ENCODE peak calls at places on chromosomes 13 and 19, in seven cellular contexts. One of them, this sample, is unnamed.

GRCh38 chr13:28488376-28489005 is 6.4 kb downstream of the FLT1 start:
- DNase-seq in K562: no peak
- DNase-seq in GM23338: no peak
- DNase-seq in transverse colon: no peak
- DNase-seq in Panc1: no peak
- DNase-seq in suprapubic skin: no peak
- DNase-seq in sigmoid colon: no peak
- DNase-seq in this sample: no peak

GRCh38 chr13:79451500-79451962 is 29.4 kb upstream of the NDFIP2 start:
- DNase-seq in GM23338: peak
- DNase-seq in Panc1: no peak
- DNase-seq in sigmoid colon: no peak
- DNase-seq in K562: peak
- DNase-seq in suprapubic skin: no peak
- DNase-seq in transverse colon: peak
- DNase-seq in this sample: no peak

GRCh38 chr13:29474991-29475390 is 120.5 kb downstream of the SLC7A1 start:
- DNase-seq in Panc1: no peak
- DNase-seq in suprapubic skin: no peak
- DNase-seq in sigmoid colon: no peak
- DNase-seq in GM23338: no peak
- DNase-seq in K562: no peak
- DNase-seq in transverse colon: no peak
- DNase-seq in this sample: no peak

GRCh38 chr13:33228645-33229445 is 56.7 kb downstream of the STARD13 start:
- DNase-seq in GM23338: peak
- DNase-seq in K562: peak
- DNase-seq in transverse colon: no peak
- DNase-seq in sigmoid colon: no peak
- DNase-seq in Panc1: no peak
- DNase-seq in suprapubic skin: no peak
- DNase-seq in this sample: no peak

GRCh38 chr19:55113570-55114039 is 3.8 kb downstream of the PPP1R12C start:
- DNase-seq in Panc1: no peak
- DNase-seq in sigmoid colon: peak
- DNase-seq in GM23338: peak
- DNase-seq in suprapubic skin: peak
- DNase-seq in K562: peak
- DNase-seq in transverse colon: peak
- DNase-seq in this sample: peak

GRCh38 chr19:58024661-58025060 is 9.2 kb upstream of the ZSCAN1 start:
- DNase-seq in transverse colon: no peak
- DNase-seq in Panc1: no peak
- DNase-seq in suprapubic skin: no peak
- DNase-seq in sigmoid colon: no peak
- DNase-seq in K562: no peak
- DNase-seq in GM23338: no peak
- DNase-seq in this sample: no peak

GRCh38 chr13:112708560-112709240 is 18.9 kb downstream of the ATP11A start:
- DNase-seq in transverse colon: no peak
- DNase-seq in suprapubic skin: no peak
- DNase-seq in Panc1: no peak
- DNase-seq in sigmoid colon: peak
- DNase-seq in K562: peak
- DNase-seq in GM23338: no peak
- DNase-seq in this sample: no peak

GRCh38 chr19:39951686-39952085 is 17.3 kb upstream of the FCGBP start:
- DNase-seq in sigmoid colon: peak
- DNase-seq in GM23338: no peak
- DNase-seq in suprapubic skin: no peak
- DNase-seq in transverse colon: no peak
- DNase-seq in Panc1: no peak
- DNase-seq in K562: no peak
- DNase-seq in this sample: peak

GRCh38 chr13:32224916-32225315 is 90.2 kb downstream of the ZAR1L start:
- DNase-seq in Panc1: no peak
- DNase-seq in transverse colon: no peak
- DNase-seq in GM23338: no peak
- DNase-seq in suprapubic skin: no peak
- DNase-seq in sigmoid colon: no peak
- DNase-seq in K562: no peak
- DNase-seq in this sample: no peak

GRCh38 chr13:33125821-33126570 is 109.8 kb downstream of the KL start:
- DNase-seq in transverse colon: no peak
- DNase-seq in suprapubic skin: peak
- DNase-seq in Panc1: peak
- DNase-seq in GM23338: peak
- DNase-seq in sigmoid colon: peak
- DNase-seq in K562: peak
- DNase-seq in this sample: no peak

GRCh38 chr19:14434543-14435319 is 1.6 kb downstream of the PKN1 start:
- DNase-seq in sigmoid colon: peak
- DNase-seq in transverse colon: peak
- DNase-seq in suprapubic skin: no peak
- DNase-seq in K562: peak
- DNase-seq in Panc1: no peak
- DNase-seq in GM23338: no peak
- DNase-seq in this sample: peak

GRCh38 chr13:28705734-28706133 is 13.0 kb downstream of the SLC46A3 start:
- DNase-seq in Panc1: no peak
- DNase-seq in GM23338: no peak
- DNase-seq in K562: no peak
- DNase-seq in suprapubic skin: no peak
- DNase-seq in sigmoid colon: no peak
- DNase-seq in transverse colon: no peak
- DNase-seq in this sample: no peak

GRCh38 chr13:77717508-77717907 is 20.0 kb downstream of the SLAIN1 start:
- DNase-seq in GM23338: peak
- DNase-seq in K562: no peak
- DNase-seq in suprapubic skin: no peak
- DNase-seq in Panc1: no peak
- DNase-seq in sigmoid colon: no peak
- DNase-seq in transverse colon: no peak
- DNase-seq in this sample: no peak

GRCh38 chr13:98517576-98518310 is 59.2 kb downstream of the STK24 start:
- DNase-seq in suprapubic skin: no peak
- DNase-seq in transverse colon: no peak
- DNase-seq in K562: no peak
- DNase-seq in Panc1: no peak
- DNase-seq in sigmoid colon: no peak
- DNase-seq in GM23338: no peak
- DNase-seq in this sample: no peak

GRCh38 chr19:6458695-6459355 is 767 bp downstream of the SLC25A23 start:
- DNase-seq in GM23338: no peak
- DNase-seq in K562: peak
- DNase-seq in transverse colon: peak
- DNase-seq in Panc1: no peak
- DNase-seq in suprapubic skin: no peak
- DNase-seq in sigmoid colon: no peak
- DNase-seq in this sample: peak

GRCh38 chr19:57241181-57241580 is 749 bp downstream of the ZNF805 start:
- DNase-seq in transverse colon: no peak
- DNase-seq in K562: peak
- DNase-seq in GM23338: peak
- DNase-seq in sigmoid colon: no peak
- DNase-seq in suprapubic skin: no peak
- DNase-seq in Panc1: no peak
- DNase-seq in this sample: no peak

GRCh38 chr13:27923794-27924528 is 4.2 kb downstream of the PDX1 start:
- DNase-seq in sigmoid colon: no peak
- DNase-seq in transverse colon: no peak
- DNase-seq in Panc1: no peak
- DNase-seq in K562: no peak
- DNase-seq in GM23338: peak
- DNase-seq in suprapubic skin: no peak
- DNase-seq in this sample: no peak

GRCh38 chr19:2852598-2852997 is 11.3 kb downstream of the ZNF555 start:
- DNase-seq in transverse colon: no peak
- DNase-seq in K562: no peak
- DNase-seq in suprapubic skin: no peak
- DNase-seq in Panc1: no peak
- DNase-seq in sigmoid colon: no peak
- DNase-seq in GM23338: peak
- DNase-seq in this sample: no peak

GRCh38 chr13:45575146-45575829 is 40.3 kb downstream of the ERICH6B start:
- DNase-seq in transverse colon: no peak
- DNase-seq in GM23338: no peak
- DNase-seq in Panc1: no peak
- DNase-seq in sigmoid colon: no peak
- DNase-seq in suprapubic skin: no peak
- DNase-seq in K562: no peak
- DNase-seq in this sample: no peak

DNA sequence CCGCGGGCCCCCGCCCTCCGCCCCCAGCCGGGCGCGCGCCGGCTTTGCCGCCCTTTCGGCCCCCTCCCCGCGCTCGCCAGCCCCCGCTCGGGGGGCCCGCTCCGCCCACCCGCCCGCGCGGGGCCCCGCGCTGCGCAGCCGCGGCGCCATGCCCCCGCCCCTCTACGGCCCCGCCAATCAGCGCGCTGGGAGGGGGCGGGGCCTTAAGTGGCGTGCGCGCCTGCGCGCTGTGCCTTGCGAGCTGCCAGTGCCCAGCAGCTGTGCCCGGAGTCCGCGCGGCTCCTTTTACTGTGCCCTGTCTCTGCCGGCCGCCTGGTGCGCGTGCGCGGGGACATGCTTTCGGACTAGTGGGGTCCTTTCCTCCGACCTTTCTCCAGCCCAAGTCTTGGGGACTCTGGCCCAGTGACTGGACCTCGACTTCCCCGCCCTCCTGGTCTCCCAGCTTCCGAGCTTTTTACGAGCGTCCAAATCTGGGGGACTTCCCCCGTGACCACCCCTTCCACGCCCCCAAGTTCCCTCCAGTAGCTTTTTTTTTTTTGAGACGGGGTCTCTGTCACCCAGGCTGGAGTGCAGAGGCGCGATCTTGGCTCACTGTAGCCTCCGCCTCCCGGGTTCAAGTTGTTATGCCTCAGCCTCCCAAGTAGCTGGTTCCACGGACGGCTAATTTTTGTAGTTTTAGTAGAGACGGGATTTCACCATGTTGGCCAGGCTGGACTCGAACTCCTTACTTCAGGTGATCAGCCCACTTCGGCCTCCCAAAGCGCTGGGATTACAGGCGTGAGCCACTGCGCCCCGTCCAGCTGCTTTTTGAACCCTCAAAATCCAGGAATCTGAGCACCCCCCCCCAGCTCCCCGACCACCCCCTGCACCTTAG is at the start of gene MBD3:
- DNase-seq in Panc1: no peak
- DNase-seq in K562: peak
- DNase-seq in transverse colon: peak
- DNase-seq in GM23338: peak
- DNase-seq in suprapubic skin: peak
- DNase-seq in sigmoid colon: peak
- DNase-seq in this sample: peak
- TF ChIP-seq POLR2AphosphoS5 in Panc1: peak
- TF ChIP-seq POLR2AphosphoS5 in K562: no peak
- TF ChIP-seq POLR2AphosphoS5 in transverse colon: peak
- TF ChIP-seq POLR2AphosphoS5 in GM23338: peak
- TF ChIP-seq POLR2AphosphoS5 in suprapubic skin: no peak
- TF ChIP-seq POLR2AphosphoS5 in sigmoid colon: peak
- TF ChIP-seq POLR2AphosphoS5 in this sample: peak

DNA sequence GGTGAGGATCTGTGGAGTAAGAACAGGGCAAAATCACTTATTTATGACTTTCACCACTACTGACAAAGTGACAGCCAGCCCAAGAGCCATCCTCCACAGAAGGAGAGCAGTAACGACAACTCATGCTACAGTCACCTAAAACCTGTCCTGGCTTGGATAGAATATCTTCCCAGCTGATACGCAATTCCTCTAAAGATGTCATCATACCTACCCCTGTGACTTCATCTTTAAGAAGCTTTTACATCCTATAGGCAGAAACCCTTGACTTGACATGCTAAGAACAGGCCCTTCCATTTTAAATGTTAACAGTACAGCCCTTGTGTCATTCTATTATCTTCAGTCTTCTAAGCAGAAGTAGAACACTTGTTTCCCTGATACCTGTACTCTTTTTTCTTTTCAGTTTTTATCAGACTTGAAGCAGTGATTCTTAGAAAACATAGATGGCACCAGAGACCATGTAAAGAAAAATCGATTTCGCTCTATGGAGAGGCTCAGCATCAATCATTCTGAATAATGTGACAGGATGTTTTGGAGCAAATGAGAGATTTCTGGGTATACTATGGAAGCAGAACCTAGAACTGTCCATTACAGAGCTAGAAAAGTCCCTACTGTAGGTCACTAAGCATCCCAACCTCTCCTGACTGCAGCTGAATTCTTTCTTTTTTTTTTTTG is 20.1 kb downstream of the STOML3 start:
- DNase-seq in suprapubic skin: no peak
- DNase-seq in transverse colon: no peak
- DNase-seq in sigmoid colon: no peak
- DNase-seq in GM23338: peak
- DNase-seq in K562: no peak
- DNase-seq in Panc1: no peak
- DNase-seq in this sample: no peak
- TF ChIP-seq CTCF in suprapubic skin: no peak
- TF ChIP-seq CTCF in transverse colon: no peak
- TF ChIP-seq CTCF in sigmoid colon: no peak
- TF ChIP-seq CTCF in GM23338: peak
- TF ChIP-seq CTCF in K562: no peak
- TF ChIP-seq CTCF in Panc1: peak
- TF ChIP-seq CTCF in this sample: no peak

GRCh38 chr19:17881701-17882100 is 10.0 kb downstream of the SLC5A5 start:
- DNase-seq in K562: no peak
- DNase-seq in transverse colon: no peak
- DNase-seq in sigmoid colon: no peak
- DNase-seq in suprapubic skin: no peak
- DNase-seq in GM23338: no peak
- DNase-seq in Panc1: no peak
- DNase-seq in this sample: no peak
- TF ChIP-seq POLR2AphosphoS5 in K562: no peak
- TF ChIP-seq POLR2AphosphoS5 in transverse colon: no peak
- TF ChIP-seq POLR2AphosphoS5 in sigmoid colon: no peak
- TF ChIP-seq POLR2AphosphoS5 in suprapubic skin: no peak
- TF ChIP-seq POLR2AphosphoS5 in GM23338: no peak
- TF ChIP-seq POLR2AphosphoS5 in Panc1: no peak
- TF ChIP-seq POLR2AphosphoS5 in this sample: no peak

DNA sequence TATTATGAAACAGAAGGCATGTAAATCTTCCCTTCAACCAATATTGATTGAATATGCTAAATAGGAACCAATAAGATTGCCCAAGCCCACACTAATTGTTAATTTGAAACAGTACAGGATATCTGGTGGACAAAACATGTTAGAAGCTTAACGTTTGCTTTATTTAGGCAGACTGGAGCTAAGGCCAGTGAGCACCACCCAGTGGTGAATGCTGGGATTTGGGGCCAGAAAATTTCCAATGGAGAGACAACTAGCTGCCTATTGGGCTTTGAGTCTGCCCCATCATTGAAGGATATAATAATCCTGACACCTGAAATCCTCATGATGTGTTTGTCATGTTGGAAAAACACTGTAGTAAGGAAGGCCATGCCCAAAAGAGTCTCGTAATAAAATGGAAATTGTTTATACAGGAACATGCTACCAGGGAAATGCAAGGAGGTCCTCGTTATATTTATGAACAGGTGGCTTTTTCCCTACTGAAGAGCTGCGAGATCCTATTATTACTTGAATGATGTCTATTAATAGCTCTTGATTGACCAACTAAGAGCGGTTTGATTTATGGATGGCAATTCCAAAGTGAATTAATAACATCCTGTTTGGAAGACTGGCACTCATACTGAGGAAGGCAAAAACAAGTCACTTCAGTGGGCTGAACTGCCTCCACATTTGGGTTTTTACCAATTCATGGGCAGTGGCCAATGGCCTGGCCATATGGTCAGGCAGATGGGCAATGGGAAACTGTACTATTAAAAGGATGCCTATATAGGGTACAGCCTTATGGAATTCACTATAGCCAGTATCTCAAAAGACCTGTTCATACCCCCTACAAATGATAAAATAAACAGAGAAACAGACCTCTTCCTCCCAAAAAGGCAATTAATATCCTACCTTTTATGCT is 8.7 kb downstream of the SIGLECL1 start:
- DNase-seq in Panc1: peak
- DNase-seq in sigmoid colon: no peak
- DNase-seq in GM23338: peak
- DNase-seq in suprapubic skin: no peak
- DNase-seq in transverse colon: no peak
- DNase-seq in K562: peak
- DNase-seq in this sample: no peak
- TF ChIP-seq CTCF in Panc1: peak
- TF ChIP-seq CTCF in sigmoid colon: no peak
- TF ChIP-seq CTCF in GM23338: peak
- TF ChIP-seq CTCF in suprapubic skin: peak
- TF ChIP-seq CTCF in transverse colon: peak
- TF ChIP-seq CTCF in K562: peak
- TF ChIP-seq CTCF in this sample: no peak